ENCODE peak calls at places on chromosomes 13 and 19, in ten cellular contexts. A, N, Y, B, T, E, U, M, F and K are unnamed samples.

GRCh38 chr13:24060993-24061392 is 99.5 kb upstream of the SPATA13 start:
- DNase-seq in U (no peak), B (no peak), A (no peak), Y (no peak), T (no peak), E (no peak), F (no peak), M (no peak), N (no peak), K (no peak)

GRCh38 chr13:101417043-101417406 is 717 bp upstream of the NALCN start:
- DNase-seq in A (peak), F (no peak), U (peak), T (no peak), Y (peak), N (peak), M (peak), B (peak), E (peak), K (peak)

GRCh38 chr13:48531416-48532145 is 1.3 kb downstream of the RCBTB2 start:
- DNase-seq in Y (no peak), U (peak), N (no peak), M (peak), B (peak), T (no peak), E (no peak), A (no peak), F (no peak), K (no peak)

GRCh38 chr13:64684685-64685431 is 2545.3 kb downstream of the PCDH9 start:
- DNase-seq in B (no peak), Y (no peak), M (no peak), F (no peak), T (no peak), N (no peak), A (peak), E (no peak), U (no peak), K (no peak)

GRCh38 chr19:13132471-13133166 is 14.6 kb downstream of the NACC1 start:
- DNase-seq in A (peak), F (no peak), T (peak), M (peak), N (no peak), U (peak), B (no peak), Y (peak), E (peak), K (no peak)

GRCh38 chr13:64154514-64154913 is 2738.9 kb upstream of the PCDH20 start:
- DNase-seq in F (no peak), E (no peak), U (no peak), B (no peak), T (no peak), M (no peak), A (peak), Y (no peak), N (no peak), K (no peak)

GRCh38 chr13:106159295-106160195 is 375.9 kb downstream of the EFNB2 start:
- DNase-seq in E (no peak), M (no peak), N (no peak), T (no peak), F (no peak), U (no peak), B (no peak), A (no peak), Y (no peak), K (no peak)

GRCh38 chr19:29547361-29547960 is 21.7 kb downstream of the VSTM2B start:
- DNase-seq in T (no peak), A (no peak), B (no peak), E (no peak), Y (no peak), U (no peak), M (no peak), F (no peak), N (no peak), K (peak)

GRCh38 chr19:29308977-29309520 is 96.1 kb upstream of the UQCRFS1 start:
- DNase-seq in Y (no peak), E (no peak), N (no peak), U (no peak), A (no peak), M (no peak), F (no peak), T (no peak), B (no peak), K (no peak)